ENCODE peak calls at places on chromosomes 5 and 9, in five cellular contexts. V is brain microvascular endothelial cell; S is stimulated activated CD8-positive, alpha-beta memory T cell treated with anti-CD3 and anti-CD28 coated beads, Interleukin-7, amount 100 ng/mL, for 24 hours; F is fibroblast of gingiva; L is CD8-positive, alpha-beta memory T cell. O is an unnamed sample.

GRCh38 chr5:132086277-132086794 is 12.7 kb downstream of the CSF2 start:
- DNase-seq in V (peak), S (no peak), F (peak), L (no peak), O (no peak)

GRCh38 chr9:16421534-16421933 is 448.9 kb downstream of the BNC2 start:
- DNase-seq in V (peak), S (no peak), F (no peak), L (no peak), O (no peak)

GRCh38 chr9:107794259-107794658 is 304.7 kb upstream of the KLF4 start:
- DNase-seq in V (no peak), S (no peak), F (no peak), L (no peak), O (no peak)

GRCh38 chr5:145500712-145501111 is 334.4 kb downstream of the PRELID2 start:
- DNase-seq in V (no peak), S (no peak), F (no peak), L (no peak), O (no peak)

GRCh38 chr9:21788752-21789151 is 13.7 kb upstream of the MTAP start:
- DNase-seq in V (no peak), S (no peak), F (no peak), L (no peak), O (no peak)

GRCh38 chr5:172713113-172713808 is 57.7 kb downstream of the DUSP1 start:
- DNase-seq in V (no peak), S (peak), F (no peak), L (peak), O (peak)

GRCh38 chr5:121870489-121870888 is 18.8 kb downstream of the FTMT start:
- DNase-seq in V (no peak), S (no peak), F (peak), L (no peak), O (peak)

GRCh38 chr9:118362123-118362522 is 657.9 kb downstream of the TLR4 start:
- DNase-seq in V (no peak), S (no peak), F (no peak), L (no peak), O (no peak)

GRCh38 chr5:172078726-172079345 is 72.4 kb upstream of the FBXW11 start:
- DNase-seq in V (no peak), S (no peak), F (peak), L (no peak), O (no peak)

GRCh38 chr5:107781451-107781850 is 110.7 kb upstream of the EFNA5 start:
- DNase-seq in V (peak), S (no peak), F (no peak), L (no peak), O (no peak)

GRCh38 chr9:6944093-6944551 is 186.3 kb downstream of the KDM4C start:
- DNase-seq in V (peak), S (no peak), F (peak), L (no peak), O (no peak)

GRCh38 chr5:93600409-93601052 is 17.5 kb downstream of the NR2F1 start:
- DNase-seq in V (no peak), S (no peak), F (no peak), L (no peak), O (peak)

GRCh38 chr9:128162215-128163026 is 2.4 kb downstream of the BBLN start:
- DNase-seq in V (no peak), S (no peak), F (peak), L (no peak), O (no peak)

GRCh38 chr5:142602720-142603245 is 83.1 kb downstream of the FGF1 start:
- DNase-seq in V (no peak), S (no peak), F (no peak), L (no peak), O (no peak)

GRCh38 chr5:146007270-146007669 is 70.9 kb downstream of the SH3RF2 start:
- DNase-seq in V (no peak), S (no peak), F (no peak), L (no peak), O (no peak)

GRCh38 chr9:13387668-13388124 is 108.2 kb upstream of the MPDZ start:
- DNase-seq in V (no peak), S (no peak), F (no peak), L (no peak), O (no peak)

GRCh38 chr5:119273391-119273839 is 82.4 kb upstream of the TNFAIP8 start:
- DNase-seq in V (no peak), S (no peak), F (no peak), L (no peak), O (no peak)

GRCh38 chr9:123998970-123999621 is 12.5 kb upstream of the LHX2 start:
- DNase-seq in V (no peak), S (no peak), F (no peak), L (no peak), O (peak)